ENCODE peak calls at places on chromosomes 3 and 15, in six cellular contexts. L, H, V, Q, F and M are unnamed samples. For H3K4me1 and H3K36me3, the result is how much of the 10 kb centered on the place peaks cover.

GRCh38 chr3:169478566-169479313 is 184.8 kb downstream of the MECOM start:
- DNase-seq in Q (no peak), V (no peak), F (no peak), L (no peak), H (no peak), M (no peak)

GRCh38 chr3:114608293-114608692 is 314.5 kb downstream of the TIGIT start:
- DNase-seq in H (no peak), V (no peak), Q (no peak), L (no peak), F (no peak), M (no peak)

GRCh38 chr15:79682851-79683288 is 213.9 kb downstream of the MTHFS start:
- DNase-seq in L (no peak), Q (no peak), F (no peak), H (no peak), V (no peak), M (no peak)

GRCh38 chr3:63655519-63655918 is 3.0 kb downstream of the SNTN start:
- DNase-seq in F (no peak), V (no peak), L (no peak), H (no peak), Q (no peak), M (no peak)

GRCh38 chr15:70474682-70475438 is 288.5 kb downstream of the UACA start:
- DNase-seq in F (peak), H (peak), V (peak), L (peak), Q (peak), M (peak)

GRCh38 chr15:67164811-67165652 is 89.4 kb downstream of the AAGAB start:
- DNase-seq in H (peak), Q (peak), V (peak), F (no peak), L (peak), M (no peak)

GRCh38 chr3:149638401-149639092 is 19.3 kb downstream of the WWTR1 start:
- DNase-seq in Q (no peak), L (no peak), F (peak), V (no peak), H (peak), M (peak)

GRCh38 chr15:33293619-33294309 is 17.0 kb upstream of the RYR3 start:
- DNase-seq in L (no peak), V (no peak), Q (no peak), H (no peak), F (no peak), M (no peak)

GRCh38 chr15:82856397-82857170 is 47.2 kb downstream of the WHAMM start:
- DNase-seq in L (peak), Q (no peak), V (peak), F (no peak), H (no peak), M (no peak)

GRCh38 chr3:45280227-45280626 is 54.1 kb upstream of the TMEM158 start:
- DNase-seq in H (no peak), L (no peak), V (no peak), Q (no peak), F (no peak), M (no peak)

GRCh38 chr15:47750030-47750739 is 32.9 kb downstream of the SEMA6D start:
- DNase-seq in L (no peak), V (no peak), H (no peak), Q (no peak), F (no peak), M (no peak)

GRCh38 chr3:48623851-48624547 is 2.4 kb upstream of the TMEM89 start:
- DNase-seq in L (no peak), H (no peak), Q (no peak), V (no peak), F (no peak), M (no peak)

GRCh38 chr15:95141486-95141885 is 910.1 kb downstream of the MCTP2 start:
- DNase-seq in Q (no peak), H (no peak), V (no peak), L (no peak), F (no peak), M (no peak)

GRCh38 chr3:49020335-49021212 is 1.3 kb upstream of the NDUFAF3 start:
- DNase-seq in V (peak), Q (peak), L (peak), H (peak), F (peak), M (peak)

GRCh38 chr3:157195965-157196364 is 36.0 kb upstream of the CCNL1 start:
- DNase-seq in L (no peak), H (no peak), V (no peak), F (no peak), Q (no peak), M (no peak)

DNA sequence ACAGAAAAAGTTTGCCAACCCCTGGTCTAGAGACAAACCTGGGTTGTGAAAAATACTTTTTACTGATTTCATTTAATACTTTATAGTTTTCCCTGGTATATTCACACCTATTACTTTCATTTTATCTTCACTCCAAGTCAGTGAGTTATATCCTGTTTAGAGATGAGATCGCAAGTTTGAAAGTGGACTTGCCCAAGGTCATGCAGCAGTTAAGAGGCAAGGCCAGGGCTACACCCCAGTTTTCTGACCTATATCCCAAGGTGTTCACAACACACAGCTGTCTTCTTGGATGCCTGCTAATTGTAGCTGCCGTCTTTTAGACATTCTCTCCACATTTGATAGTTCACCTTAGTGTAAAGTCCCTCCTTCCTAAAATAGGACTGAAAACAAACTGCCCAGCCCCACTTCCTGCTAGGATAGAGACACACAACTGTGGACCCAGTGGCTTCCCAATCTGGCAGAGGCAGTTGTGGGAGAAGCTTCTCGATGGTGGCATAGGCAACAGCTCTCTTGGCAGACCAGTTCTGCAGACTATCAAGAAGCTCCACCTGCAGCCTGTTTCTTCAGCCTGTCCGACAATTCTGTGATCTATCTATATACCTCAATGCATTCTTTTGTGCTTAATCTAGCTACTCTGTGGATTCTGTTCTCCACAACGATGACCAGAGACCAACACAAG is 58.1 kb downstream of the IGF2BP2 start:
- DNase-seq in Q (no peak), H (no peak), V (no peak), L (no peak), F (no peak), M (no peak)
- H3K4me1 ChIP-seq in Q (under half), H (under half), V (under half), L (under half), F (under half), M (under half)

GRCh38 chr3:53651927-53652326 is 157.5 kb downstream of the CACNA1D start:
- DNase-seq in L (no peak), F (no peak), H (no peak), Q (no peak), V (no peak), M (no peak)

GRCh38 chr3:53650928-53651654 is 156.7 kb downstream of the CACNA1D start:
- DNase-seq in F (no peak), V (no peak), Q (no peak), L (no peak), H (no peak), M (no peak)

GRCh38 chr3:53646723-53647122 is 152.3 kb downstream of the CACNA1D start:
- DNase-seq in V (no peak), F (no peak), L (no peak), Q (no peak), H (no peak), M (no peak)

GRCh38 chr3:53650424-53650823 is 156.0 kb downstream of the CACNA1D start:
- DNase-seq in L (no peak), F (no peak), H (no peak), Q (no peak), V (no peak), M (no peak)

DNA sequence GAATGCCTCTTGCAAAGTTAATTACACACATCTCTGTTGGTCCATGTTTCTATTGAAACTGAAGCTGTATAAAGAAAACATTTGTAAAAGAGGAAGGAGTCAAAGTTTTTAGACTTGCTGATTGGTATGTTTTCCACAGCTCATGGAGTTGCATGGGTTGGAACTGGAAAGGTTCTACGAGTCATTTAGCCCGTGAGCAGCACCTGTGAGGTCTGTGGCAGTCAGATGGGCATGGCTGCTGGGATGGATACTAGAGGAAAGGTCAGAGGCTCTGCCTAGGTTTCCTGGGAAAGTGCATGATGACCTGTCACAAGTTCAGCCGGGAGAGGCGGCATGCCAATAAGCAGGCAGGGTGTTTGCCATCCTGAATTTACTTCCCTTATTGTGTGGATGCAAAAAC is 155.4 kb downstream of the CACNA1D start:
- DNase-seq in L (no peak), Q (no peak), V (no peak), F (no peak), H (no peak), M (no peak)
- H3K36me3 ChIP-seq in L (under half), Q (under half), V (under half), F (under half), H (under half), M (under half)

GRCh38 chr3:139111392-139112229 is 66.9 kb upstream of the PRR23C start:
- DNase-seq in V (peak), H (peak), Q (peak), L (peak), F (peak), M (peak)
- TF ChIP-seq CTCF in V (peak), H (peak), Q (peak), L (peak), F (peak), M (peak)

GRCh38 chr3:56772926-56773587 is 28.7 kb downstream of the ARHGEF3 start:
- DNase-seq in F (no peak), V (no peak), H (no peak), Q (no peak), L (no peak), M (no peak)
- H3K4me1 ChIP-seq in F (under half), V (under half), H (under half), Q (under half), L (under half), M (half or more)

GRCh38 chr15:63048986-63049665 is 6.6 kb downstream of the TPM1 start:
- DNase-seq in F (peak), Q (peak), V (peak), L (peak), H (peak), M (peak)
- H3K36me3 ChIP-seq in F (under half), Q (under half), V (under half), L (under half), H (under half), M (under half)

GRCh38 chr3:135514064-135514455 is 451.5 kb upstream of the PPP2R3A start:
- DNase-seq in H (no peak), Q (no peak), F (no peak), L (no peak), V (no peak), M (no peak)

GRCh38 chr3:135513106-135514063 is 452.1 kb upstream of the PPP2R3A start:
- DNase-seq in V (no peak), H (no peak), F (peak), Q (no peak), L (no peak), M (no peak)

GRCh38 chr3:135516143-135516542 is 449.4 kb upstream of the PPP2R3A start:
- DNase-seq in V (no peak), Q (no peak), H (no peak), F (no peak), L (no peak), M (no peak)
- TF ChIP-seq CTCF in V (no peak), Q (no peak), H (no peak), F (no peak), L (no peak), M (no peak)

DNA sequence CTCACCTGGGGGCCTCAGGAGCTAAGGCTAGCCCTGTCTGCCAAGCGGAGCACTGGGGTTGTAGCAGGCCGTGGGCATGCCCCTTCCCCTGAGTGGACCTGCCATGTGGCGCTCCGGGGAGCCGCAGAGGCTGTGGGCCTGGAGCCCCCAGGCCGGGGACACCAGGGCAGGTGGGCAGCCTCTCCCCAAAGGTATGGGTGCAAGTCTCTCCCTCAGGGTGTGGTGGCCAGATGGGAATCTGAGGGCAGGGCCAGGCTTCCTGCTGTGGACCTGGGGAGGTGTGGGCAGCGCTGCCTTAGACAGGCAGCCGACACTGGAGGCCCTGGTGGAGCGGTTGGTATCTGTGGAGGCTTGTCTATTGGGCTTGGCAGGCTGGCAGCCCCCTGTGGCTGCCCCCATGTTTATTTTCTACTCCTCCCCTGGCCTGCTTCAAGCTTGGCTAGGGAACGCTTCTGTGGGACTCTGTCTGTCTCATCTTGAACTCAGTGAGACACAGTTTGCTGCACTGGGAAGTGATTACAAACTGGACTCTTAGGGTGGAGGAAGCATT is 5.9 kb downstream of the ACVR2B start:
- DNase-seq in F (no peak), L (peak), V (no peak), H (no peak), Q (no peak), M (no peak)
- H3K4me1 ChIP-seq in F (half or more), L (half or more), V (half or more), H (under half), Q (under half), M (half or more)

GRCh38 chr3:52051444-52051843 is 4.9 kb downstream of the DUSP7 start:
- DNase-seq in F (peak), L (no peak), V (no peak), H (no peak), Q (no peak), M (no peak)

GRCh38 chr3:52052831-52053306 is 3.5 kb downstream of the DUSP7 start:
- DNase-seq in H (peak), L (peak), F (peak), V (peak), Q (peak), M (peak)

GRCh38 chr3:52055537-52056351 is 627 bp downstream of the DUSP7 start:
- DNase-seq in V (peak), F (peak), H (peak), L (peak), Q (peak), M (peak)

GRCh38 chr3:52054689-52055511 is 1.5 kb downstream of the DUSP7 start:
- DNase-seq in F (no peak), V (no peak), L (no peak), Q (peak), H (peak), M (peak)

DNA sequence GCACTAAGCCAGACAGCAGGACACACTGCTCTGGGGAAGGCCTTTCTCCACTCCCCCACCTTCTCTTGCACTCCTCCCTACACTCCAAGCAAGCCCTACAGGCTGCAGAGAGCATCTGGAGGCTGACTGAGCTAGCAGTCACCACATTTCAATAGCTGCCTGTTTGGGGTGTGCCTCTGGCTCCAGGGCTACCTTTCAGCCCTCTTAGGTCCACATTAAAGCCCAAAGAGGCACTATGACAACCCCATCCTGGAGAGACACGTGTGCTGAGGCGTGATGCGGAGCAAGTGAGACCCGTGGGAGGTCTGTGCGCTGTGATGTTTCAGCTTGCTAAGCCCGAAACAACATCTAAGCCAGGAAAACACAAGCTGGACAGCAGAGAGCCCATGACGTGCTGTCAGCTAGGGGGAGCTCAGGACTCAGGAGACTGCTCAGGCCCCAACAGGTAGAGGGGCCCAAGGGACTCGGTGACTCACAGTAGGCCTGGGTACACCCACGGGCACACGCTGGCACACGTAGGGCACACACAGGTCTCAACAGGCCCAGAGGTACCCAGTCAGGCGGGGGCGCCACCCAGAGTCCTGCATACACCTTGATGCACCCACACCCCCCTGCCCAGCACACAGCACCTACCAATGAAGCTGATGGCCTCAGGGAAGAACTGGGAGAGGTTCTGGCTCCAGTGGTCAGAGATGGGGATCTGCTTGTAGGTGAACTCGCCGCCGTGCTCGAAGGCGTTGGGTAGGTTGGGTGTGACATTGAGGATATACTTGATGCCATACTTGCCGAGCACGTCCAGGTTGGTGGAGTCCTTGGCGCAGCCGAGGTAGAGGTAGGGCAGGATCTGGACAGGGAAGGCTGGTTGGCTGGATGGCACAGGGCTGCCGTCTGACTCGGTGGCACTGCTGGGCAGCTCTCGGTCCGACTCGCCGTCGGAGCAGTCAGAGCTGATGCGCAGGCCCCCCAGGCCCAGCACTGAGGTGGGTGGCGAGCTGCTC is 2.8 kb downstream of the DUSP7 start:
- DNase-seq in V (peak), Q (no peak), H (peak), L (no peak), F (peak), M (peak)
- H3K36me3 ChIP-seq in V (under half), Q (under half), H (under half), L (under half), F (under half), M (under half)

DNA sequence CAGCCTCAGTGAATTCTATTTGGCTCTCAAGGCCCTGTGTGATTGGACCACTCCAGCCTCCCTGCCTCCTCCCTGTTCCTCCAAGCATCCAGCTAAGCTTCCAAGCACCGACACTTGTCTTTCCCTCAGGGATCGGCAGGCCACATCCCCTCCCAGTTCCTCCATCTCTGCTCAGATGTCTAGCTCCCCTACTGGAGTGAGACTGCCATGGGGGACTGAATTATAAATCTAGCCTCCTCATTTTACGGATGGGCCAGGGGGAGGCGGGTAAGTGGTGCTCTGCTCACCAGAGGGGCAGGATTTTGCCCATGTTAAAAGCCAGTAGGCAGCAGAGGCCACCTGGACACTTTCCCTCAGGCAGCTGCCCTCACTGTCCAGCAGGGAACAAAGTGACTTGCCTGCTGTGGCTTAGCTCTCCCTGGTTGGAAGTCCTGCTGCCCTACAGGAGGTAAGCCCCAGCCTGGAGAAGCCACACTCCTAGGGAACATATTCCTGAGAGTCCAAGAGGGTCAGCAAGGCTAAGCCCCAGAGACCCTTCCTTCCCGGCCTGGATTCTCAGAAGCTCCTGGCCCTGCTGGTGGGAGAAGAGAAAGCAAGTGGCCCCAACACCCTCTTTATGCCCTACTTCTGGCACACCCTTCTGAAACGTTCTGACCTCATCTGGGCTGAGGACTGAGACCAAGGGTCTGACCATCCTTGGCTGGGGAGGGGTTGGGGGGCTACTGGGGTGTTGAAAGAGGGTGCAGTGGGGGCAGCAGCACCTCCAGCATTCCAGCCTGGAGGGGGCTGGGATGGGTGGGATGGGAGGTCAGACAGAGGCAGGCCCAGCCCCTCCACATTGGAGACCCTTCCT is 9.1 kb upstream of the HHATL start:
- DNase-seq in V (peak), Q (no peak), F (no peak), L (no peak), H (peak), M (no peak)
- TF ChIP-seq CTCF in V (no peak), Q (no peak), F (no peak), L (no peak), H (no peak), M (no peak)